ENCODE peak calls at places on chromosomes 5 and 9, in five cellular contexts. W, S, G, A and M are unnamed samples.

GRCh38 chr9:38023661-38024035 is 45.4 kb downstream of the SHB start:
- DNase-seq in W (no peak), S (no peak), A (no peak), G (no peak), M (no peak)

GRCh38 chr9:35749515-35750255 is 598 bp downstream of the RGP1 start:
- DNase-seq in A (peak; percentile 47), G (peak; percentile 65), S (no peak), W (no peak), M (peak; percentile 84)

GRCh38 chr5:68405026-68405684 is 189.6 kb downstream of the PIK3R1 start:
- DNase-seq in G (no peak), A (peak; percentile 63), S (no peak), W (no peak), M (no peak)

GRCh38 chr5:34708777-34709176 is 52.6 kb downstream of the RAI14 start:
- DNase-seq in W (no peak), A (no peak), G (no peak), S (no peak), M (no peak)

GRCh38 chr5:171986772-171987171 is 19.7 kb downstream of the FBXW11 start:
- DNase-seq in A (no peak), W (no peak), G (no peak), S (no peak), M (no peak)

GRCh38 chr9:17402309-17402708 is 176.6 kb upstream of the SH3GL2 start:
- DNase-seq in A (no peak), W (no peak), G (no peak), S (no peak), M (no peak)

GRCh38 chr5:152819891-152820290 is 414.8 kb upstream of the NMUR2 start:
- DNase-seq in S (no peak), W (no peak), G (no peak), A (no peak), M (no peak)

GRCh38 chr9:70034292-70034711 is 9.3 kb upstream of the MAMDC2 start:
- DNase-seq in W (no peak), S (no peak), G (no peak), A (no peak), M (no peak)

GRCh38 chr9:79489241-79490000 is 82.3 kb upstream of the TLE4 start:
- DNase-seq in S (no peak), W (peak; percentile 72), G (no peak), A (no peak), M (peak; percentile 45)

GRCh38 chr9:5425006-5425628 is 12.6 kb downstream of the PLGRKT start:
- DNase-seq in W (no peak), G (no peak), A (peak; percentile 20), S (no peak), M (no peak)

GRCh38 chr5:172641359-172642045 is 439 bp downstream of the NEURL1B start:
- DNase-seq in G (no peak), W (no peak), S (no peak), A (no peak), M (peak; percentile 26)

GRCh38 chr9:16509946-16510504 is 360.4 kb downstream of the BNC2 start:
- DNase-seq in G (no peak), S (no peak), A (no peak), W (no peak), M (no peak)

GRCh38 chr5:39928709-39929108 is 503.9 kb upstream of the DAB2 start:
- DNase-seq in S (no peak), G (no peak), A (no peak), W (no peak), M (no peak)

GRCh38 chr9:96062051-96062450 is 186.6 kb downstream of the ERCC6L2 start:
- DNase-seq in W (no peak), A (no peak), G (no peak), S (no peak), M (no peak)

GRCh38 chr9:16150501-16150900 is 597.7 kb downstream of the CCDC171 start:
- DNase-seq in W (no peak), A (no peak), S (no peak), G (no peak), M (no peak)

DNA sequence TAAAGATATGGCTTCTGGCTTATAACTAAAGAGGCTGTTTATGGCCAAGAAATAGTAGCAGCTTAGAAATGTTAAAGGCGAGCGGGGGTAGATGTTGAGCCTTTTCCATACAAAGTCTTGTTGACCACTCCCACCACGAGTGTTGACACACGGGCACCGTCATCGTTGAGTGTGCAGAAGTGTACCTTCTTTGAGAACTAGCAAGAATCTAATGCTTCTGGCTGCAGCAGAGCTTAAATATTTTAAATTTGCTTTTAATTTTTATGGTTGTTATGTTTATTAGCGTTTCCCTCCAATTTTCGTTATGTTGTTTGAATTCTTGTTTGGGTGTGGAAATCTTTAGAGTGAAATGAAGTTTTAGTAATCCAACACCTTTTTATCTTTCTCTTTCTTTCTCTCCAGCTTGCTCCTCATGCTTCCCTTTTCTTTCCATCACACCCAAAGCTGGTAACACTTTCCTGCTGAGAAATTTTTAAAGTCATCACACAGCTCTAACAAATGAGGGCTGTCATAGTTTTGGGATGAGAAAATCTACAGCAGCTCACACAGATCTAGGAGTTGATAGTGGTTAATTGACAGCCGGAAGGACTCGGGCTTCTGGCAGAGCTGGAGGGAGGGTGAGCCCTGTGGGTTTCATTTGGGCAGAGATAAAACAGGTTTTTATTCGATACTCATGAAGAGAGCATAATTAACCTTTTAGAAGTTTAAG is 120.1 kb upstream of the ZNF608 start:
- DNase-seq in W (no peak), G (no peak), A (no peak), S (no peak), M (no peak)
- H3K4me3 ChIP-seq in W (no peak overlapping the region), G (no peak overlapping the region), A (no peak overlapping the region), S (no peak overlapping the region), M (no peak overlapping the region)

DNA sequence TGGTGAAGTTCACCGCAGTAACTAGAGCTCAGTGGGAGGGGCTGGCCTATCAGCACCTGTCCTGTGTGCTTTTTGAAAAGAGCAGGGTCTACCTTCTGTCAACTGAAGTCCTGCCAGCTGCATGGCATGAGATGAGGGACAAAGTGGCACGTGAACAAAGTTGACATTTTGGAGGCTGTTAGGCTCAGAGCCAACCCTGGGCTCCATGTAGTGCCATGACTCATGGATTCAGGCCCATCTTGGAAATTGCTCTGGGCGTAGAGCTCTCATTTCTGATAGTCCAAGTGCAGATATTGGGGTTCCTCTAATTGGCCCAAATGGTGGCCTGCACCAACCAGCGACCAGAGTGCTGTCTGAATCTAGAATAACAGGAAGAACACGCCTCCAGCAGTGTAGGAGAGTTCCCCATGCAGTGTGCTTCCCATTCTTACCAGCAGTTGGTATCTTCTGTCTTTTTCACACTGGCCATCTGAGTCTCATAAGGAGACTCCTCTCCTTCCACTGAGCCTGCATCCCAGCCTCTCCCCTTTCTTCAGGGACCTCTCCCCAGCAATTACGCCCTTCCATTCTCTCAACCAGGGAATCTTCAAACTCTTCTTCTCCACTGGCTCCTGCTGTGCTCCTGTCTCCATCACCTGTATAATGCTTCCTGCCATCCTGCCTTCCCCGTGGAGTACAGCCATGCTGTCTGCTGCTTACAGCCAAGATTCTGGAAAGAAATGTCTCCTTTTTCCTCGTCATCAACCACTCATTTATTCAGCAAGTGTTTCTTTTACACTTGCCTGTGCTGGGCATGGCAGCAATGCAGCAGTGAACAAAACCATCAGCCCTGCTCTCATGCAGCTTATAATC is 30.4 kb downstream of the IRF1 start:
- DNase-seq in W (peak; percentile 65), A (peak; percentile 49), G (peak; percentile 86), S (no peak), M (no peak)
- TF ChIP-seq CTCF in W (no peak), A (peak; percentile 22), G (peak; percentile 8), S (no peak), M (no peak)

GRCh38 chr9:133701321-133701980 is 36.7 kb downstream of the SARDH start:
- DNase-seq in W (no peak), S (peak; percentile 52), G (no peak), A (no peak), M (peak; percentile 45)
- H3K4me1 ChIP-seq in W (no peaks in the 10 kb centered on the region), S (peaks cover 19% of the 10 kb centered on the region), G (no peaks in the 10 kb centered on the region), A (no peaks in the 10 kb centered on the region), M (no peaks in the 10 kb centered on the region)

GRCh38 chr9:72818377-72818776 is 134.5 kb downstream of the ALDH1A1 start:
- DNase-seq in G (no peak), A (no peak), W (no peak), S (no peak), M (no peak)
- H3K4me3 ChIP-seq in G (no peak overlapping the region), A (no peak overlapping the region), W (no peak overlapping the region), S (no peak overlapping the region), M (no peak overlapping the region)

GRCh38 chr9:86355814-86356213 is 1.6 kb upstream of the TUT7 start:
- DNase-seq in G (no peak), S (no peak), A (no peak), W (no peak), M (no peak)

GRCh38 chr9:86357091-86357866 is 3.1 kb upstream of the TUT7 start:
- DNase-seq in A (no peak), S (no peak), G (no peak), W (no peak), M (no peak)

GRCh38 chr9:86359480-86359879 is 5.3 kb upstream of the TUT7 start:
- DNase-seq in A (no peak), W (no peak), G (no peak), S (no peak), M (no peak)

DNA sequence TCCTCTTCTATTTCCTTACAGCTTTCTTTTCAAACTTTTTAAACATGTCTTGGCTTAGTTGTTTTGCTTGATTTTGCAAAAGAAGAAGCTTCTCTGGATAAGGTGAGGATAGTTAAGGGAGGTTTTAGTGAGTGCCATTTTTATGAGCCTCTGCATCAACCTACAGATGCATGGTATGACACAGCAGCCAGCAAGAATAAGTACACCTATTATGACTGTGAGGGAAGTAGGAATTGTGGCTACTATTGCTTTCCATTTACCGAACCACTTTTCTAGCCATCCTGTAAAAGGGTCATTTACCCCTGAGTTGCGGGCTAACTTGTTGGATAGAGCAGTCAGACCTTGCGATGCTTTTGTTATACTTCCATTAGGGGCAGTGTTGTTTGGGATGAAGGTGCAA is 7.0 kb upstream of the TUT7 start:
- DNase-seq in G (no peak), W (no peak), S (no peak), A (no peak), M (no peak)
- TF ChIP-seq CTCF in G (no peak), W (no peak), S (no peak), A (no peak), M (no peak)

DNA sequence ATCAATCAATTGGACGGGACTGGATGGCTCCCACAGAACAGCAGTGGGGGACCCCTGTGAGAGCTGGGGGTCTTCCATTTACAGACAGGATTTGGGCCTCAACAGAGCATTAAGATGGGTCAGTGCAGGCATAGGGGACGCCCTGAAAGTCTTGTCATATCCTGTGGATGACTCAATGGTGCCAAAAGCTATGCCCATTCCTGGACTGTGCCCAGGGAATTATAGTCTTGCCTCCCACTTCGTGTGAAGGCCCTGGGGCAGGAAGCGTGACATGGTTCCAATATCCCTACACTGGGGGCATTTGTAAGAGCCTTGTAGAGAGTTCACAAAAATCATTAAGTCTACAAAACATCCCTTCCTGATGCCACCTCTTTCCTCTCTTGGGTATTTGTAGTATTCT is 215.7 kb upstream of the TNC start:
- DNase-seq in W (no peak), A (no peak), G (no peak), S (no peak), M (no peak)
- H3K4me1 ChIP-seq in W (peaks cover 3% of the 10 kb centered on the region), A (no peaks in the 10 kb centered on the region), G (no peaks in the 10 kb centered on the region), S (no peaks in the 10 kb centered on the region), M (no peaks in the 10 kb centered on the region)

DNA sequence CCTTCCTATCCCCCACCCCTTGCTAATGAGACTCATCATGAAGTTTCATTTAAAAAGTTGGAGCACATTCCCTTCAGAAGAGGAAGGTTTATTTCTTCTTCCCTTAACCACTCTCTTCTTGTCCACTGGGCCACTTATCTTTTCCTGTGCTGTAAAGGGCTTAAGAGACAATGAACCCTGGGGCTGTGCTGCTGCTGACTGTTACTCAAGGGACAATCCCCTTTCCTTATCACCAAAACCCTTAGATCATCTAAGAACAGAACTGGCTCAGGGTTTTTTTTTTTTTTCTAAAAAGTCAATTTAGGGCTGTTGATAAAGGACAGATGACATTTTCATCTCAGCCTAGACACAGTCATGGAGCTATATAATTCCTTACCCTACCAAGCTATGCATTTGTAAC is 29.6 kb downstream of the CAPSL start:
- DNase-seq in A (no peak), S (no peak), W (no peak), G (no peak), M (no peak)
- H3K4me3 ChIP-seq in A (no peak overlapping the region), S (no peak overlapping the region), W (no peak overlapping the region), G (no peak overlapping the region), M (no peak overlapping the region)